ENCODE peak calls at places on chromosomes 4 and X, in ten cellular contexts. O is left cardiac atrium; S is H4; A is mesothelial cell of epicardium; C is activated T-cell treated with anti-CD3 and anti-CD28 coated beads, Interleukin-2, amount 50 U/mL, for 48 hours; P is immature natural killer cell; N is thoracic aorta; K is AG09309; T is choroid plexus epithelial cell; B is stimulated activated CD8-positive, alpha-beta memory T cell treated with anti-CD3 and anti-CD28 coated beads, Interleukin-2, amount 100 ng/mL, for 48 hours. R is an unnamed sample.

GRCh38 chr4:89024051-89024675 is 32.8 kb downstream of the FAM13A start:
- DNase-seq in A (no peak), C (no peak), T (peak; percentile 90), S (peak; percentile 72), O (peak; percentile 33), B (no peak), K (peak; percentile 51), P (peak; percentile 58), N (peak; percentile 28), R (peak; percentile 37)

GRCh38 chr4:13547563-13548041 is 3.3 kb upstream of the NKX3-2 start:
- DNase-seq in B (no peak), P (peak; percentile 33), T (no peak), S (no peak), C (peak; percentile 46), N (no peak), A (peak; percentile 48), O (no peak), K (no peak), R (peak; percentile 67)

GRCh38 chr4:164177186-164177585 is 576.7 kb upstream of the SMIM31 start:
- DNase-seq in O (no peak), C (no peak), B (no peak), K (no peak), A (no peak), P (no peak), S (no peak), T (no peak), N (no peak), R (no peak)

GRCh38 chrX:70452143-70452733 is 7.6 kb downstream of the DLG3 start:
- DNase-seq in N (no peak), S (peak; percentile 30), T (peak; percentile 30), A (peak; percentile 65), P (peak; percentile 63), O (peak; percentile 55), C (peak; percentile 78), B (peak; percentile 51), K (no peak), R (peak; percentile 60)

GRCh38 chr4:152348670-152349069 is 187.2 kb downstream of the FBXW7 start:
- DNase-seq in B (no peak), N (no peak), S (peak; percentile 18), K (no peak), T (no peak), P (peak; percentile 21), A (no peak), C (no peak), O (no peak), R (no peak)

GRCh38 chr4:7326306-7326692 is 108.4 kb downstream of the PSAPL1 start:
- DNase-seq in C (no peak), T (no peak), S (no peak), O (no peak), B (no peak), P (no peak), A (no peak), K (no peak), N (no peak), R (no peak)

GRCh38 chr4:156774422-156774821 is 197.2 kb downstream of the PDGFC start:
- DNase-seq in B (no peak), N (peak; percentile 5), C (no peak), A (no peak), T (peak; percentile 95), K (peak; percentile 86), S (peak; percentile 41), P (no peak), O (no peak), R (no peak)

GRCh38 chrX:10833299-10834169 is 213.1 kb upstream of the MID1 start:
- DNase-seq in N (no peak), B (no peak), K (no peak), C (no peak), S (no peak), T (peak; percentile 51), A (peak; percentile 39), P (no peak), O (peak; percentile 23), R (no peak)

GRCh38 chr4:159926871-159927270 is 824.0 kb downstream of the RAPGEF2 start:
- DNase-seq in K (no peak), C (no peak), A (no peak), N (no peak), O (no peak), B (no peak), S (peak; percentile 8), T (no peak), P (no peak), R (no peak)

GRCh38 chrX:124555036-124555595 is 208.8 kb downstream of the SH2D1A start:
- DNase-seq in C (no peak), O (no peak), K (no peak), T (peak; percentile 50), A (no peak), N (no peak), P (no peak), S (peak; percentile 19), B (no peak), R (no peak)

GRCh38 chr4:2793920-2794706 is 1.2 kb downstream of the SH3BP2 start:
- DNase-seq in N (no peak), B (no peak), A (no peak), P (no peak), T (peak; percentile 57), S (peak; percentile 74), O (peak; percentile 61), C (peak; percentile 38), K (no peak), R (no peak)

GRCh38 chr4:56861365-56861764 is 39.9 kb upstream of the SPINK2 start:
- DNase-seq in A (no peak), N (no peak), B (no peak), O (no peak), K (no peak), P (no peak), C (no peak), S (no peak), T (peak; percentile 78), R (no peak)

GRCh38 chr4:42280327-42281095 is 116.8 kb upstream of the SHISA3 start:
- DNase-seq in P (no peak), B (no peak), A (no peak), K (no peak), N (no peak), C (no peak), S (peak; percentile 36), T (peak; percentile 40), O (no peak), R (peak; percentile 63)

GRCh38 chr4:152605641-152606304 is 69.9 kb upstream of the FBXW7 start:
- DNase-seq in T (no peak), S (peak; percentile 65), K (no peak), B (no peak), N (no peak), A (no peak), O (no peak), P (no peak), C (no peak), R (no peak)

GRCh38 chr4:183321079-183321478 is 1.0 kb upstream of the CLDN22 start:
- DNase-seq in C (no peak), N (no peak), T (no peak), S (no peak), A (no peak), O (no peak), B (no peak), P (peak; percentile 73), K (no peak), R (no peak)

GRCh38 chr4:150415213-150415612 is 166.7 kb upstream of the MAB21L2 start:
- DNase-seq in O (no peak), N (no peak), C (no peak), A (no peak), S (no peak), P (no peak), B (no peak), T (no peak), K (no peak), R (no peak)

GRCh38 chr4:185256444-185256843 is 47.0 kb downstream of the SNX25 start:
- DNase-seq in N (no peak), P (no peak), B (no peak), A (no peak), C (no peak), O (no peak), K (no peak), S (peak; percentile 37), T (peak; percentile 80), R (no peak)

GRCh38 chrX:50700921-50701320 is 113.1 kb downstream of the SHROOM4 start:
- DNase-seq in T (no peak), N (no peak), A (no peak), C (no peak), B (no peak), S (no peak), P (no peak), K (no peak), O (no peak), R (no peak)

GRCh38 chrX:20547649-20548051 is 280.9 kb upstream of the RPS6KA3 start:
- DNase-seq in C (no peak), B (no peak), O (no peak), S (peak; percentile 88), N (peak; percentile 9), K (peak; percentile 39), A (no peak), P (no peak), T (peak; percentile 64), R (no peak)

GRCh38 chrX:10102046-10102704 is 54.6 kb upstream of the CLCN4 start:
- DNase-seq in A (no peak), S (no peak), B (no peak), N (no peak), P (no peak), C (no peak), O (no peak), T (no peak), K (no peak), R (no peak)